ENCODE peak calls at places on chromosomes 4 and X, in five cellular contexts. R is foreskin fibroblast; S is retinal pigment epithelial cell; T is activated effector memory CD4-positive, alpha-beta T cell treated with Interleukin-2 at 50 U/mL for 16 hours; W is ovary. H is an unnamed sample.

GRCh38 chr4:1575418-1576199 is 108.5 kb downstream of the FAM53A start:
- DNase-seq in S (no peak), R (no peak), T (no peak), W (no peak), H (no peak)

GRCh38 chr4:100022792-100023222 is 72.7 kb upstream of the H2AZ1 start:
- DNase-seq in R (no peak), T (no peak), S (no peak), W (no peak), H (no peak)

GRCh38 chr4:47675810-47676209 is 162.1 kb downstream of the CORIN start:
- DNase-seq in R (no peak), W (no peak), T (no peak), S (no peak), H (no peak)

GRCh38 chr4:167986044-167986443 is 106.3 kb upstream of the ANXA10 start:
- DNase-seq in S (no peak), W (no peak), T (no peak), R (no peak), H (no peak)

GRCh38 chrX:120287513-120288112 is 23.6 kb downstream of the TMEM255A start:
- DNase-seq in T (no peak), R (no peak), S (no peak), W (no peak), H (no peak)

GRCh38 chrX:123626962-123627361 is 105.9 kb downstream of the THOC2 start:
- DNase-seq in S (no peak), R (peak), T (no peak), W (no peak), H (no peak)

GRCh38 chr4:48762408-48762807 is 17.7 kb downstream of the FRYL start:
- DNase-seq in T (no peak), W (no peak), R (no peak), S (no peak), H (no peak)

GRCh38 chr4:3202836-3203820 is 45.8 kb upstream of the MSANTD1 start:
- DNase-seq in S (no peak), T (no peak), W (no peak), R (no peak), H (no peak)

GRCh38 chr4:103996059-103996458 is 276.3 kb upstream of the TACR3 start:
- DNase-seq in R (no peak), S (no peak), T (no peak), W (no peak), H (no peak)

GRCh38 chrX:110414679-110415439 is 56.2 kb downstream of the RTL9 start:
- DNase-seq in T (no peak), R (no peak), S (no peak), W (no peak), H (no peak)

GRCh38 chr4:168618577-168619265 is 121.9 kb downstream of the PALLD start:
- DNase-seq in T (no peak), R (no peak), W (no peak), S (no peak), H (no peak)